ENCODE peak calls at places on chromosomes 4 and X, in six cellular contexts. K is heart right ventricle; C is stimulated activated CD8-positive, alpha-beta memory T cell treated with anti-CD3 and anti-CD28 coated beads, Interleukin-7, amount 100 ng/mL, for 24 hours; W is GM13977; V is coronary artery; N is iris pigment epithelial cell. O is an unnamed sample.

GRCh38 chrX:150224676-150225075 is 138.4 kb upstream of the MAMLD1 start:
- DNase-seq in K (no peak), C (no peak), W (no peak), V (peak), N (no peak), O (no peak)

GRCh38 chrX:118226060-118226428 is 109.4 kb upstream of the KLHL13 start:
- DNase-seq in K (no peak), C (no peak), W (peak), V (no peak), N (no peak), O (no peak)

GRCh38 chrX:110103344-110103743 is 100.4 kb downstream of the TMEM164 start:
- DNase-seq in K (no peak), C (no peak), W (no peak), V (no peak), N (no peak), O (no peak)

GRCh38 chrX:136048446-136048845 is 63.2 kb downstream of the SLC9A6 start:
- DNase-seq in K (no peak), C (no peak), W (no peak), V (no peak), N (peak), O (no peak)

GRCh38 chr4:181684310-181684709 is 558.9 kb upstream of the TENM3 start:
- DNase-seq in K (no peak), C (no peak), W (no peak), V (no peak), N (peak), O (no peak)

GRCh38 chr4:150337709-150338108 is 244.2 kb upstream of the MAB21L2 start:
- DNase-seq in K (no peak), C (no peak), W (no peak), V (no peak), N (peak), O (no peak)

GRCh38 chrX:123432362-123433150 is 248.5 kb downstream of the GRIA3 start:
- DNase-seq in K (no peak), C (no peak), W (no peak), V (no peak), N (no peak), O (no peak)

GRCh38 chrX:150200820-150201287 is 162.3 kb upstream of the MAMLD1 start:
- DNase-seq in K (no peak), C (peak), W (peak), V (peak), N (peak), O (peak)

GRCh38 chrX:27966955-27967354 is 14.3 kb downstream of the DCAF8L1 start:
- DNase-seq in K (no peak), C (no peak), W (no peak), V (no peak), N (peak), O (no peak)

GRCh38 chrX:150934453-150934852 is 36.0 kb upstream of the CD99L2 start:
- DNase-seq in K (no peak), C (no peak), W (no peak), V (no peak), N (peak), O (no peak)

GRCh38 chrX:18617351-18617750 is 54.6 kb downstream of the RS1 start:
- DNase-seq in K (no peak), C (no peak), W (no peak), V (no peak), N (peak), O (no peak)

GRCh38 chrX:19799319-19800182 is 87.8 kb downstream of the SH3KBP1 start:
- DNase-seq in K (no peak), C (no peak), W (no peak), V (no peak), N (peak), O (no peak)

GRCh38 chr4:179007758-179008157 is 1565.5 kb upstream of the AGA start:
- DNase-seq in K (no peak), C (no peak), W (no peak), V (no peak), N (no peak), O (no peak)

GRCh38 chr4:124445071-124445470 is 267.5 kb downstream of the ANKRD50 start:
- DNase-seq in K (no peak), C (no peak), W (no peak), V (no peak), N (no peak), O (no peak)

GRCh38 chrX:9337056-9337455 is 127.8 kb upstream of the TBL1X start:
- DNase-seq in K (no peak), C (no peak), W (no peak), V (no peak), N (peak), O (no peak)

GRCh38 chr4:141642711-141643110 is 6.3 kb downstream of the IL15 start:
- DNase-seq in K (no peak), C (no peak), W (no peak), V (no peak), N (no peak), O (no peak)